ENCODE peak calls at places on chromosomes 4 and X, in five cellular contexts. L is adipocyte; O is Panc1; S is CD4-positive, CD25-positive, alpha-beta regulatory T cell; U is ascending aorta. E is an unnamed sample. For H3K9me3, the result is how much of the 10 kb centered on the place peaks cover.

GRCh38 chr4:103359900-103360299 is 161.8 kb upstream of the CENPE start:
- DNase-seq in O (no peak), U (no peak), S (no peak), L (no peak), E (no peak)

GRCh38 chr4:5825642-5826041 is 67.2 kb downstream of the CRMP1 start:
- DNase-seq in L (no peak), S (no peak), U (no peak), O (no peak), E (no peak)

GRCh38 chr4:4599886-4600285 is 58.0 kb upstream of the STX18 start:
- DNase-seq in O (no peak), S (no peak), U (no peak), L (no peak), E (no peak)

GRCh38 chr4:112647785-112648184 is 10.8 kb downstream of the LARP7 start:
- DNase-seq in S (no peak), L (no peak), U (no peak), O (no peak), E (no peak)

GRCh38 chrX:18961686-18962085 is 22.2 kb downstream of the PHKA2 start:
- DNase-seq in U (no peak), L (peak), S (no peak), O (no peak), E (no peak)

GRCh38 chr4:100244347-100244746 is 54.1 kb upstream of the DDIT4L start:
- DNase-seq in U (no peak), S (no peak), L (no peak), O (no peak), E (no peak)

GRCh38 chr4:88159137-88159725 is 792 bp upstream of the ABCG2 start:
- DNase-seq in S (no peak), O (no peak), U (peak), L (no peak), E (no peak)

GRCh38 chr4:102319594-102319993 is 25.7 kb downstream of the SLC39A8 start:
- DNase-seq in S (no peak), U (no peak), L (no peak), O (no peak), E (no peak)

GRCh38 chrX:17474892-17475291 is 99.9 kb downstream of the NHS start:
- DNase-seq in L (no peak), O (no peak), S (no peak), U (no peak), E (no peak)

GRCh38 chrX:130028196-130028595 is 45.8 kb downstream of the BCORL1 start:
- DNase-seq in L (peak), S (peak), U (no peak), O (peak), E (peak)

GRCh38 chrX:18992829-18993228 is 8.9 kb upstream of the PHKA2 start:
- DNase-seq in U (no peak), O (no peak), S (no peak), L (no peak), E (no peak)

GRCh38 chrX:17413228-17413627 is 38.2 kb downstream of the NHS start:
- DNase-seq in L (peak), U (no peak), S (no peak), O (peak), E (no peak)

GRCh38 chr4:122973465-122973864 is 51.1 kb upstream of the NUDT6 start:
- DNase-seq in O (no peak), S (no peak), U (no peak), L (no peak), E (no peak)

GRCh38 chrX:31392541-31392940 is 320.7 kb upstream of the FTHL17 start:
- DNase-seq in O (no peak), U (no peak), L (no peak), S (no peak), E (no peak)

GRCh38 chr4:169332595-169332994 is 61.8 kb upstream of the SH3RF1 start:
- DNase-seq in L (no peak), S (no peak), O (no peak), U (no peak), E (no peak)

GRCh38 chrX:39065051-39065871 is 264.0 kb downstream of the MID1IP1 start:
- DNase-seq in L (no peak), U (no peak), S (no peak), O (no peak), E (no peak)

GRCh38 chr4:142030010-142030409 is 393.6 kb downstream of the IL15 start:
- DNase-seq in O (no peak), U (no peak), S (no peak), L (no peak), E (no peak)

GRCh38 chr4:87375719-87376291 is 15.2 kb downstream of the HSD17B11 start:
- DNase-seq in L (peak), O (no peak), U (no peak), S (peak), E (no peak)

DNA sequence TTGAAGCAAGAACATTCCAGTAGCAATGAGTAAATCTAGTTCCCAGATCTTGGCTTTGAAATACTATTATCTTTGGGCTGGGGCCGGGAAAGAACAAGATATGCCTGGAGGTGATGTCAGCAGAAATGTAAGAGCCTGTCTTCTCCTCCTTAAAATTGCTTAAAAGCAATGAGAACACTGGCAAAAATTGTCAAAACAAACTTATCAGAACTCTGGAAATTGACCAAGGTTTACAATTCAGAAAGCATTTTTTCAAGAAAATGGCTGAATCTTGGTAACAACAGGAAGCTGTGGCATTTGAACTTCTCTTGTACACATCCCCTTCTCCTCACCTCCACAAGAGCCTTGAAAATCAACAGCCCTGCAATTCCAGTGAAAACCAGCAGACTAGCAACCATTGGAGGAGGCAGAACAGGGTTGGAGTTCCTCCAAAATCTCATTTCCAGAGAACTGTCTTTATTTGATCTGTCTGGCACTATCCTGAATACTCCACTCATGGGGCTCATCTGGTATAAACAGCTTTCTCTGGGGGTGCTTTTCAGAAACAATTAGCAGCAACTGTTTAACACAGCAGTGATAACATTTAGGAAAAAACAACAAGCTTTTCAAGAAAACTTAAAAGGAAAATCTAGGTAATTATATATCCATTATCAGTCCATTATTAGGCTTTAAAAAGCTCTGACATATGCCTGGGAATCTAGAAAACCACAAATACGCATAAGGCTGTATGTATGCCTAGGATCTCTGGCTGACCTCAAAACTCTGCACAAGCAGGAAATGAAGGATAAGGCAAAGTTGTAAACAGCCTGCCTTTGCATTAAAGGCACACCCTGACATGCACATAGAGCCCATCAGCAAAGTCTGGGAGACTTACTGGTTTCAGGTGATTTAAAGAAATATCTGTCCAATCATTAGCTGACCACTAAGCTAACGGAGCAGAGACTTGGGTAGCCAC is 13.7 kb downstream of the TIMP1 start:
- DNase-seq in U (no peak), S (peak), L (peak), O (no peak), E (no peak)
- H3K9me3 ChIP-seq in U (under half), S (under half), L (under half), O (under half), E (under half)

GRCh38 chr4:107444-108429 is 16.6 kb upstream of the ZNF718 start:
- DNase-seq in U (no peak), O (no peak), L (no peak), S (no peak), E (no peak)
- H3K9me3 ChIP-seq in U (under half), O (under half), L (half or more), S (half or more), E (under half)

DNA sequence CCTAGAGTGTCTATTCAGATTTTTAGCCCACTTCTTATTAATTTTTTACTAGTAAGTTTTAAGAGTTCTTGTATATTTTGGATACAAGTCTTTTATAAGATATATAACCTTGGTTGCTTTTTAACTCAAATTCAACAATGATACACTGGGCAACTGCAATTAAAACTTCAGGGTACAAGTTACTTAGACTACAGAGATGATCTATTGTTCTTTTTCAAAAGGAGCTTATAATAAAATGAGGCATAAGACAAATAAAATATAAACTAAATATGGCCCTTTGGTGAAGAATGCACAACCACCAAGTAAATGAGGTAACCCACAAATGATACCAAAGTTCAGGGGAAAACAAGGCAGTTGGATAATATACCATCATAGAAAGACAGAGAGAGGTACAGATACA is 37.6 kb upstream of the CXCL6 start:
- DNase-seq in L (no peak), S (no peak), U (no peak), O (no peak), E (no peak)
- H3K9me3 ChIP-seq in L (under half), S (under half), U (under half), O (under half), E (under half)

DNA sequence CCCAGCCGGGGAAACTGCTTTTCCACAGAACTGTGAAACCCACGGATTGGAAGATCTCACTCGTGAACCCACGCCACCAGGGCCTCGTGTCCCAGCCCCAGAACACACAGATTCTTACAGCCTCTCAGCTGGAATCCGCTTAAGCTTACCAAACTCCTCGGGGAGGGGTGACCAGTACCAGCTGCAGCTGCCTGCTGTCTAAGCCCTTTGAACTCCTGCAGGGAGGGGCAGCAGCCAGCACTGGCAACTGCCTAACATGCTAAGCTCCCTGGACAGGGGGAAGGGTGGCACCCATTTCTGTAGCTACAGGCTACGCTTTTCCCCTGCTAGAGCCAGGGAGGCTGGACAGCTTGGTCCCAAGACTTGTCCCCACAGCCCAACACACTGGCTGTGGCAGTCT is 38.4 kb downstream of the TBL1X start:
- DNase-seq in S (no peak), U (no peak), O (no peak), L (no peak), E (no peak)
- H3K9me3 ChIP-seq in S (under half), U (under half), O (under half), L (under half), E (under half)

DNA sequence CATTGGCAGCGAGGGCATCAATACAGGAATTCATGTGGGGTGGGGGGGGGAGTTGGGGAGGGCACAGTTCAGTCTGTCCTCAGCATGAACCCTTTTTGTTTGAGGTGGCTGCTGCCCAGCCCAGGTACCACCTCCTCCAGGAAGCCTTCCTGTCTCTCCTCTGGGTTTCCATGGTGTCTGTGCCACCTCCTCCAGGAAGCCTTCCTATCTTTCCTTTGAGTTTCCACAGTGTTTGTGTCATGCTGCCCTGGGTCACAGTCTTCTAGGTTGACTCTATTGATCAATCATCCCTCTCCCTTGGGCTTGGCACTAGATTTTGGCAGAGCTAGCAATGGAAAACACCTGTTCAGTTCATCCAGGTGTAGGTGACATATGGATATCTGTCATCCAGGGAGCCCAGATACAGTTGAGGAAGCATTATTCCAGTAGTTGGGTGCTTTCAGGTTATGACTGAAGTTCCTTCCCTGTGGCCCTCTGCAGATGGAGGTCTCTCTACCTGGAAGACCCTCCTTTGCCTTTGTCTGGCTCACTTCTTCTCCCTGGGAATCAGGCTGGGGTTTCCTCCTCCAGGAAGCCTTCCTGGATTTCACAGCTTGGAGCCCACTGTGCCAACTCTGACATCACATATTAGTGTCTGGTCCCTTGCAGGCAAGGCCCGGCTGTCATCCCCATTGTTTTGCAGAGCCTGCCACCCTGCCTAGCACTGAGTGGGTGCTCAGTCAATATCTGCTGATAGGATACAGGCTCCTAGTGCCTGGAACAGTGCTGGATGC is 96.6 kb downstream of the SORCS2 start:
- DNase-seq in S (no peak), L (no peak), O (no peak), U (no peak), E (no peak)
- H3K9me3 ChIP-seq in S (under half), L (under half), O (under half), U (under half), E (under half)

DNA sequence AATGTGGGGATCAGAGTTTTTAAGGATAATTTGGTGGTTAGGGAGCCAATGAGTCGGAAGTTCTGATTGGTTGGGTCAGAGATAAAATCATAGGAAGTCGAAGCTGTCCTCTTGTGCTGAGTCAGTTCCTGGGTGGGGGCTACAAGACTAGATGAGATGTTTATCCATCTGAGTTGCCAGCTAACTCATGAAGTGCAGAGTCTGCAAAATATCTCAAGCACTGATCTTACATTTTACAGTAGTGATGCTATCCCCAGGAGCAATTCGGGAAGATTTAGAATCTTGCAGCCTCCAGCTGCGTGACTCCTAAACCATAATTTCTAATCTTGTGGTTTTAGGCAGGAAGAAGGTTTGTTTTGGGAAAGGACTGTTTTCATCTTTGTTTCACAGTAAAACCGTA is 565.8 kb upstream of the SPANXN1 start:
- DNase-seq in S (no peak), O (no peak), L (no peak), U (no peak), E (no peak)
- H3K9me3 ChIP-seq in S (under half), O (under half), L (under half), U (under half), E (under half)

GRCh38 chrX:155870958-155871357 is 10.2 kb upstream of the VAMP7 start:
- DNase-seq in O (no peak), S (no peak), L (no peak), U (no peak), E (no peak)
- H3K9me3 ChIP-seq in O (under half), S (under half), L (under half), U (under half), E (under half)

GRCh38 chrX:153305941-153306464 is 15.6 kb downstream of the PNMA6F start:
- DNase-seq in L (no peak), S (no peak), U (no peak), O (no peak), E (no peak)
- H3K9me3 ChIP-seq in L (under half), S (under half), U (under half), O (under half), E (under half)

GRCh38 chrX:64379924-64380323 is 15.3 kb downstream of the MTMR8 start:
- DNase-seq in U (no peak), L (no peak), O (no peak), S (no peak), E (no peak)
- H3K9me3 ChIP-seq in U (half or more), L (under half), O (under half), S (under half), E (under half)